ENCODE peak calls at places on chromosomes 13 and 19, in ten cellular contexts. X is mammary epithelial cell, J is IMR-90, N is mesendoderm, R is MM.1S, H is neuronal stem cell, I is fibroblast of lung, C is K562, Q is H9, A is mesenchymal stem cell. Z is an unnamed sample.

GRCh38 chr19:14695471-14695870 is 5.6 kb downstream of the ZNF333 start:
- DNase-seq in X (no peak), J (no peak), N (no peak), R (no peak), H (no peak), I (no peak), C (no peak), Q (no peak), A (no peak), Z (no peak)

GRCh38 chr19:18521692-18522123 is at the start of gene ELL:
- DNase-seq in X (no peak), J (no peak), N (no peak), R (no peak), H (no peak), I (no peak), C (no peak), Q (no peak), A (no peak), Z (no peak)

GRCh38 chr19:3073159-3073563 is 10.9 kb upstream of the TLE5 start:
- DNase-seq in X (peak; percentile 35), J (peak; percentile 68), N (peak; percentile 79), R (no peak), H (no peak), I (peak; percentile 51), C (peak; percentile 91), Q (no peak), A (peak; percentile 91), Z (peak; percentile 53)

GRCh38 chr19:38634757-38635482 is 12.5 kb upstream of the ACTN4 start:
- DNase-seq in X (no peak), J (peak; percentile 54), N (peak; percentile 74), R (peak; percentile 54), H (peak; percentile 69), I (peak; percentile 30), C (peak; percentile 82), Q (peak; percentile 81), A (peak; percentile 71), Z (peak; percentile 88)

GRCh38 chr13:27088619-27089018 is 83.0 kb downstream of the USP12 start:
- DNase-seq in X (no peak), J (no peak), N (no peak), R (no peak), H (no peak), I (no peak), C (no peak), Q (no peak), A (no peak), Z (no peak)

GRCh38 chr19:4633140-4633967 is 6.0 kb upstream of the TNFAIP8L1 start:
- DNase-seq in X (peak; percentile 84), J (peak; percentile 85), N (peak; percentile 94), R (peak; percentile 60), H (no peak), I (peak; percentile 78), C (peak; percentile 88), Q (peak; percentile 88), A (peak; percentile 90), Z (peak; percentile 70)

GRCh38 chr19:13781547-13781946 is 7.3 kb downstream of the C19orf53 start:
- DNase-seq in X (peak; percentile 63), J (peak; percentile 81), N (peak; percentile 91), R (no peak), H (peak; percentile 64), I (peak; percentile 95), C (peak; percentile 76), Q (peak; percentile 83), A (peak; percentile 96), Z (peak; percentile 98)

GRCh38 chr19:3343619-3344502 is 22.5 kb upstream of the NFIC start:
- DNase-seq in X (peak; percentile 81), J (peak; percentile 78), N (peak; percentile 55), R (no peak), H (no peak), I (peak; percentile 82), C (peak; percentile 69), Q (peak; percentile 62), A (peak; percentile 69), Z (peak; percentile 78)

GRCh38 chr19:50669319-50670101 is 20.3 kb downstream of the C19orf81 start:
- DNase-seq in X (no peak), J (peak; percentile 15), N (no peak), R (peak; percentile 26), H (no peak), I (peak; percentile 1), C (peak; percentile 75), Q (no peak), A (no peak), Z (peak; percentile 69)

GRCh38 chr19:50666346-50667176 is 17.3 kb downstream of the C19orf81 start:
- DNase-seq in X (no peak), J (no peak), N (no peak), R (no peak), H (no peak), I (no peak), C (no peak), Q (no peak), A (no peak), Z (no peak)

GRCh38 chr19:50668416-50669318 is 19.4 kb downstream of the C19orf81 start:
- DNase-seq in X (no peak), J (no peak), N (no peak), R (no peak), H (no peak), I (no peak), C (no peak), Q (no peak), A (no peak), Z (no peak)

GRCh38 chr19:50667177-50667758 is 18.0 kb downstream of the C19orf81 start:
- DNase-seq in X (no peak), J (no peak), N (no peak), R (no peak), H (no peak), I (no peak), C (no peak), Q (no peak), A (no peak), Z (no peak)

DNA sequence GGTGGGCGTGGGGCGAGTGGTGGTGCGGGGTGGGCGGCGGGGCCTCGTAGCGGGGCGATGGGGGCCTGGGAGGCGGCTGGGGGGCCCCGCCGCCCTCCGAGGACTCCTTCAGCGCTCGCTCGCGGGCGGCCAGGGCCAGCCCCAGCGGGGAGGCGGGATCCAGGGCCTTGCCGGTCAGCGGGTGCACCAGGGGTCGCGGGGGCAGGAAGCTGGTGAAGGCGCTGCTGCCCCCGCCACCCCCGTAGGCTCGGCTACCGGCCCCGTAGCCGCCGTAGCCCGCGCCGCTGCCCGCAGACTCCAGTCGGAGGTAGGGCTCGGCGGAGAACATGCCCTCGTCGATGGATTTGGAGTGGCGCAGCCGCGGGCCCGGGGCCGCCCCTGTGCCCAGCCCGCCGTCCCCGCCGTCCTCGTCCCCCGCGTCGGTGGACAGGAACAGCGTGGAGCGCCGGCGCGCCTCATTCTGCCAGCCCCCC is 18.6 kb downstream of the C19orf81 start:
- DNase-seq in X (no peak), J (no peak), N (no peak), R (no peak), H (no peak), I (no peak), C (no peak), Q (no peak), A (no peak), Z (no peak)
- H3K9ac ChIP-seq in X (no peak overlapping the region), J (no peak overlapping the region), N (no peak overlapping the region), R (no peak overlapping the region), H (peak overlapping the region; percentile 21), I (no peak overlapping the region), C (no peak overlapping the region), Q (no peak overlapping the region), A (no peak overlapping the region), Z (no peak overlapping the region)

DNA sequence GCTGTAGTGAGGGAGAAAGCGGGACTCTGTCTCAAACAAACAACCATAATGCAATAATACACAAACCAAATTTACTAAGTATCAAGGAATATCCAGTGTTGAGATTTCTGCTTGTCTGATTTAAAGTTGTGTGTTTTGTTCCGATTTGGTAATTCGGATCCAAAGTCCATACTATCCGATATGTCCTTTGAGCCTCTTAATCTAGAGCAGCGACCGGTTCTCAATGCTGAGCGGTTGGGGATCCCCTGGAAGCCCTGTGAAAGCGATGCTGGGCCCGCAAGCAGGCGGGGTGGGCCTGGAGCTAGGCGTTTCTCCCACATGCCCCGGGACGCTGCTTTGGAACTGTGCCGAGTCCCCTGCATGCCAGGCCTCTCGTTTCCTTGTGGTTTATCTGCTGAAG is 20.2 kb downstream of the C19orf44 start:
- DNase-seq in X (no peak), J (no peak), N (no peak), R (no peak), H (no peak), I (no peak), C (no peak), Q (no peak), A (no peak), Z (no peak)
- H3K4me1 ChIP-seq in X (no peaks in the 10 kb centered on the region), J (no peaks in the 10 kb centered on the region), N (no peaks in the 10 kb centered on the region), R (no peaks in the 10 kb centered on the region), H (no peaks in the 10 kb centered on the region), I (no peaks in the 10 kb centered on the region), C (no peaks in the 10 kb centered on the region), Q (no peaks in the 10 kb centered on the region), A (no peaks in the 10 kb centered on the region), Z (no peaks in the 10 kb centered on the region)

GRCh38 chr13:91397595-91397994 is 826 bp upstream of the GPC5 start:
- DNase-seq in X (no peak), J (no peak), N (no peak), R (no peak), H (no peak), I (no peak), C (no peak), Q (no peak), A (no peak), Z (no peak)

GRCh38 chr13:91400094-91400462 is 1.7 kb downstream of the GPC5 start:
- DNase-seq in X (no peak), J (no peak), N (no peak), R (no peak), H (no peak), I (no peak), C (no peak), Q (no peak), A (no peak), Z (no peak)

GRCh38 chr13:91401916-91402315 is 3.5 kb downstream of the GPC5 start:
- DNase-seq in X (no peak), J (no peak), N (no peak), R (no peak), H (no peak), I (no peak), C (no peak), Q (no peak), A (no peak), Z (no peak)

GRCh38 chr13:91398413-91399188 is at the start of gene GPC5:
- DNase-seq in X (peak; percentile 64), J (peak; percentile 43), N (peak; percentile 81), R (peak; percentile 66), H (peak; percentile 69), I (peak; percentile 56), C (peak; percentile 94), Q (peak; percentile 89), A (peak; percentile 63), Z (peak; percentile 57)

GRCh38 chr13:91399189-91400093 is 1.0 kb downstream of the GPC5 start:
- DNase-seq in X (no peak), J (no peak), N (no peak), R (no peak), H (no peak), I (no peak), C (no peak), Q (no peak), A (no peak), Z (no peak)
- H3K9ac ChIP-seq in X (no peak overlapping the region), J (no peak overlapping the region), N (peak overlapping the region; percentile 57), R (no peak overlapping the region), H (peak overlapping the region; percentile 60), I (no peak overlapping the region), C (no peak overlapping the region), Q (peak overlapping the region; percentile 18), A (no peak overlapping the region), Z (no peak overlapping the region)

DNA sequence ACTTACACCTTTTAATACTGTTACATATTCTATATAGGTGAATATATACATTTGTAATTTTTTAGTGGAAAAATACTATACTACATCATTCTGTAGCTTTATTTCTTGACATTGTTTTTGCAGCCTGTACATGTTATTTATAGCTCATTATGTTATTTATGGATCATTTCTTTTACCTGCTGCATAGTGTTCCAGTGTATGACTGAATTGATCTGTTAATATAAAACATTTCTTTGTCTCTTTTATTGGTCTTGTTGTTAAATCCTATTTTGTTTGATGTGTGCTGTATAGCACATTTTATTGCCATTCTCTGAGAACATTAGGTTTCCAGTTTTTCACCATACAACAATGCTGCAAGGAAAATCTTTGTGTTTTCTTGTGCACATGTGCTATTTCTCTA is 2.4 kb downstream of the SETDB2 start:
- DNase-seq in X (no peak), J (no peak), N (no peak), R (no peak), H (no peak), I (no peak), C (no peak), Q (no peak), A (no peak), Z (no peak)
- H3K4me1 ChIP-seq in X (peaks cover 2% of the 10 kb centered on the region), J (peaks cover 1% of the 10 kb centered on the region), N (no peaks in the 10 kb centered on the region), R (peaks cover 4% of the 10 kb centered on the region), H (no peaks in the 10 kb centered on the region), I (no peaks in the 10 kb centered on the region), C (no peaks in the 10 kb centered on the region), Q (no peaks in the 10 kb centered on the region), A (no peaks in the 10 kb centered on the region), Z (peaks cover 14% of the 10 kb centered on the region)

Z was measured in adipocyte.